ENCODE peak calls at places on chromosomes 7 and 10, in ten cellular contexts. G is Panc1, W is left ventricle myocardium inferior, I is cardiac muscle cell, L is H9, D is spleen, B is aorta, Q is psoas muscle, V is tibial artery, K is transverse colon. F is an unnamed sample.
A peak's percentile ranks its signal among the peaks of the same experiment; 100 is the strongest.

GRCh38 chr10:122251459-122252255 is 19.4 kb upstream of the BTBD16 start:
- DNase-seq in D (peak; percentile 21), B (no peak), K (no peak), L (no peak), I (no peak), Q (no peak), V (no peak), G (no peak), W (no peak), F (no peak)

GRCh38 chr7:46315891-46316290 is 394.8 kb upstream of the IGFBP3 start:
- DNase-seq in Q (no peak), G (no peak), V (no peak), D (no peak), W (no peak), L (no peak), B (no peak), K (no peak), I (peak; percentile 40), F (no peak)

GRCh38 chr10:119286516-119286915 is 79.1 kb downstream of the GRK5 start:
- DNase-seq in G (no peak), L (no peak), W (no peak), D (no peak), V (no peak), I (no peak), B (no peak), K (no peak), Q (no peak), F (no peak)

GRCh38 chr10:43057231-43057711 is 19.6 kb upstream of the RET start:
- DNase-seq in V (no peak), Q (peak; percentile 6), G (no peak), B (peak; percentile 36), K (no peak), I (no peak), L (no peak), D (peak; percentile 51), W (peak; percentile 4), F (no peak)

GRCh38 chr7:138431517-138431916 is 28.5 kb upstream of the TRIM24 start:
- DNase-seq in B (no peak), K (no peak), I (no peak), G (no peak), L (no peak), V (no peak), Q (no peak), D (no peak), W (no peak), F (peak; percentile 2)

GRCh38 chr10:114806572-114807391 is 14.8 kb upstream of the FHIP2A start:
- DNase-seq in W (no peak), Q (no peak), D (no peak), I (peak; percentile 10), L (no peak), B (no peak), G (no peak), V (no peak), K (no peak), F (no peak)

GRCh38 chr10:35388197-35388596 is 51.9 kb downstream of the CCNY start:
- DNase-seq in L (no peak), I (no peak), D (no peak), K (no peak), W (no peak), G (no peak), B (no peak), V (no peak), Q (no peak), F (no peak)

GRCh38 chr7:102431617-102432298 is 1.6 kb upstream of the ORAI2 start:
- DNase-seq in D (peak; percentile 86), L (peak; percentile 41), G (no peak), I (no peak), K (peak; percentile 66), B (no peak), V (no peak), Q (no peak), W (no peak), F (peak; percentile 84)

GRCh38 chr10:106711313-106711906 is 453.1 kb downstream of the SORCS1 start:
- DNase-seq in V (peak; percentile 33), L (peak; percentile 72), D (no peak), K (peak; percentile 51), Q (peak; percentile 15), B (no peak), G (peak; percentile 17), I (peak; percentile 31), W (peak; percentile 32), F (peak; percentile 49)

GRCh38 chr7:79050592-79050991 is 402.9 kb downstream of the MAGI2 start:
- DNase-seq in W (no peak), Q (no peak), D (no peak), I (peak; percentile 50), G (no peak), B (no peak), K (no peak), V (no peak), L (no peak), F (no peak)

GRCh38 chr10:92432596-92432995 is 141.3 kb downstream of the IDE start:
- DNase-seq in G (no peak), V (no peak), L (no peak), B (no peak), D (no peak), W (no peak), I (no peak), K (no peak), Q (no peak), F (no peak)

GRCh38 chr7:135001390-135002165 is 15.3 kb downstream of the AGBL3 start:
- DNase-seq in L (no peak), G (no peak), V (no peak), B (no peak), D (no peak), K (no peak), W (no peak), I (peak; percentile 66), Q (no peak), F (no peak)

GRCh38 chr7:112572669-112573301 is 92.0 kb downstream of the LSMEM1 start:
- DNase-seq in L (no peak), B (no peak), G (no peak), D (no peak), K (peak; percentile 30), I (no peak), V (no peak), W (no peak), Q (no peak), F (peak; percentile 67)

GRCh38 chr7:27897001-27897400 is 157.0 kb downstream of the TAX1BP1 start:
- DNase-seq in D (no peak), K (no peak), Q (no peak), B (no peak), I (no peak), V (no peak), G (no peak), W (no peak), L (no peak), F (no peak)

GRCh38 chr10:122852261-122852660 is 6.6 kb upstream of the CUZD1 start:
- DNase-seq in I (no peak), Q (no peak), D (no peak), L (no peak), V (no peak), W (no peak), K (no peak), G (no peak), B (no peak), F (no peak)

GRCh38 chr7:336810-337566 is 47.0 kb downstream of the FOXL3 start:
- DNase-seq in B (peak; percentile 64), I (no peak), W (no peak), K (no peak), D (peak; percentile 69), Q (no peak), G (no peak), L (no peak), V (no peak), F (no peak)

GRCh38 chr7:151081170-151082101 is 827 bp upstream of the FASTK start:
- DNase-seq in D (peak; percentile 89), Q (peak; percentile 57), I (peak; percentile 43), G (no peak), L (no peak), K (peak; percentile 59), V (no peak), W (no peak), B (peak; percentile 85), F (no peak)

GRCh38 chr10:96579133-96579532 is 7.7 kb downstream of the TM9SF3 start:
- DNase-seq in L (no peak), Q (no peak), D (no peak), W (no peak), I (no peak), B (no peak), K (no peak), G (no peak), V (no peak), F (no peak)

GRCh38 chr10:96576277-96576980 is 10.4 kb downstream of the TM9SF3 start:
- DNase-seq in K (no peak), I (no peak), L (no peak), G (no peak), D (no peak), B (no peak), Q (no peak), V (no peak), W (no peak), F (no peak)

GRCh38 chr10:96577037-96577436 is 9.8 kb downstream of the TM9SF3 start:
- DNase-seq in W (no peak), B (no peak), Q (no peak), I (no peak), K (no peak), G (no peak), D (no peak), L (no peak), V (no peak), F (no peak)

GRCh38 chr10:96578633-96579032 is 8.2 kb downstream of the TM9SF3 start:
- DNase-seq in B (no peak), D (no peak), V (no peak), K (no peak), I (no peak), L (no peak), Q (no peak), W (no peak), G (no peak), F (no peak)

GRCh38 chr10:96578022-96578421 is 8.8 kb downstream of the TM9SF3 start:
- DNase-seq in D (no peak), B (no peak), G (no peak), K (no peak), I (no peak), Q (no peak), V (no peak), W (no peak), L (no peak), F (no peak)
- H3K4me1 ChIP-seq in D (peaks cover 51% of the 10 kb centered on the region), B (peaks cover 4% of the 10 kb centered on the region), G (peaks cover 21% of the 10 kb centered on the region), K (peaks cover 80% of the 10 kb centered on the region), I (peaks cover 6% of the 10 kb centered on the region), Q (peaks cover 61% of the 10 kb centered on the region), V (peaks cover 58% of the 10 kb centered on the region), W (peaks cover 83% of the 10 kb centered on the region), L (no peaks in the 10 kb centered on the region), F (peaks cover 26% of the 10 kb centered on the region)

GRCh38 chr10:7485267-7485601 is 74.4 kb upstream of the SFMBT2 start:
- DNase-seq in D (no peak), W (no peak), G (no peak), V (no peak), K (no peak), Q (no peak), L (no peak), I (no peak), B (no peak), F (no peak)
- H3K4me1 ChIP-seq in D (peaks cover 35% of the 10 kb centered on the region), W (peaks cover 45% of the 10 kb centered on the region), G (no peaks in the 10 kb centered on the region), V (no peaks in the 10 kb centered on the region), K (peaks cover 5% of the 10 kb centered on the region), Q (peaks cover 11% of the 10 kb centered on the region), L (no peaks in the 10 kb centered on the region), I (peaks cover 18% of the 10 kb centered on the region), B (no peaks in the 10 kb centered on the region), F (peaks cover 93% of the 10 kb centered on the region)

GRCh38 chr7:146172112-146172511 is 55.5 kb downstream of the CNTNAP2 start:
- DNase-seq in G (no peak), I (peak; percentile 0), Q (no peak), K (no peak), B (no peak), V (no peak), W (no peak), L (no peak), D (no peak), F (peak; percentile 5)
- H3K4me1 ChIP-seq in G (no peaks in the 10 kb centered on the region), I (no peaks in the 10 kb centered on the region), Q (no peaks in the 10 kb centered on the region), K (no peaks in the 10 kb centered on the region), B (no peaks in the 10 kb centered on the region), V (no peaks in the 10 kb centered on the region), W (no peaks in the 10 kb centered on the region), L (no peaks in the 10 kb centered on the region), D (no peaks in the 10 kb centered on the region), F (no peaks in the 10 kb centered on the region)

GRCh38 chr10:69329721-69330178 is 51.5 kb downstream of the HK1 start:
- DNase-seq in V (no peak), D (no peak), L (peak; percentile 86), K (no peak), W (no peak), G (no peak), I (no peak), B (no peak), Q (no peak), F (no peak)
- H3K4me1 ChIP-seq in V (peaks cover 98% of the 10 kb centered on the region), D (peaks cover 37% of the 10 kb centered on the region), L (peaks cover 39% of the 10 kb centered on the region), K (peaks cover 84% of the 10 kb centered on the region), W (peaks cover 100% of the 10 kb centered on the region), G (peaks cover 28% of the 10 kb centered on the region), I (peaks cover 82% of the 10 kb centered on the region), B (peaks cover 9% of the 10 kb centered on the region), Q (peaks cover 75% of the 10 kb centered on the region), F (peaks cover 9% of the 10 kb centered on the region)

F was measured in OCI-LY7.